ENCODE peak calls at places on chromosomes 7 and 10, in eight cellular contexts. I, K, E, S, Z, J, U and O are unnamed samples.

GRCh38 chr10:20596911-20597310 is 300.2 kb downstream of the NEBL start:
- DNase-seq in E (no peak), I (no peak), J (no peak), Z (no peak), K (peak; percentile 66), S (no peak), U (peak; percentile 60), O (no peak)

GRCh38 chr7:131026297-131027003 is 292.4 kb upstream of the KLF14 start:
- DNase-seq in U (peak; percentile 64), E (no peak), Z (no peak), S (no peak), J (no peak), I (no peak), K (no peak), O (no peak)

GRCh38 chr10:8790390-8790789 is 735.9 kb downstream of the GATA3 start:
- DNase-seq in U (no peak), I (no peak), J (no peak), E (no peak), Z (no peak), S (no peak), K (no peak), O (no peak)

GRCh38 chr7:22433710-22434460 is 66.1 kb downstream of the STEAP1B start:
- DNase-seq in S (no peak), J (no peak), I (peak; percentile 88), U (peak; percentile 91), Z (no peak), K (no peak), E (no peak), O (no peak)

GRCh38 chr7:155804431-155804831 is 7.8 kb downstream of the SHH start:
- DNase-seq in K (no peak), J (no peak), U (no peak), S (no peak), E (no peak), Z (no peak), I (no peak), O (no peak)

GRCh38 chr10:127866276-127867013 is 26.3 kb downstream of the CLRN3 start:
- DNase-seq in Z (no peak), U (no peak), J (no peak), S (no peak), K (no peak), I (no peak), E (no peak), O (no peak)

GRCh38 chr7:116952640-116953371 is 495 bp upstream of the ST7 start:
- DNase-seq in J (peak; percentile 85), U (peak; percentile 66), E (peak; percentile 69), Z (no peak), I (peak; percentile 62), S (peak; percentile 13), K (peak; percentile 58), O (no peak)

GRCh38 chr10:132136689-132137088 is 50.1 kb upstream of the DPYSL4 start:
- DNase-seq in E (no peak), K (no peak), J (no peak), I (no peak), S (no peak), Z (no peak), U (no peak), O (no peak)

GRCh38 chr7:99365318-99366141 is 9.0 kb upstream of the ARPC1B start:
- DNase-seq in K (peak; percentile 20), S (peak; percentile 80), Z (peak; percentile 75), E (no peak), U (no peak), J (peak; percentile 36), I (peak; percentile 55), O (no peak)

GRCh38 chr7:40717242-40717641 is 582.4 kb downstream of the SUGCT start:
- DNase-seq in K (peak; percentile 70), S (peak; percentile 14), Z (no peak), E (peak; percentile 69), J (peak; percentile 68), I (peak; percentile 94), U (peak; percentile 88), O (peak; percentile 8)

GRCh38 chr7:100604078-100604975 is 2.2 kb downstream of the PCOLCE start:
- DNase-seq in U (peak; percentile 64), Z (peak; percentile 77), I (peak; percentile 81), E (peak; percentile 68), J (peak; percentile 43), S (peak; percentile 82), K (peak; percentile 80), O (no peak)

GRCh38 chr10:47333532-47333931 is 11.3 kb downstream of the GDF2 start:
- DNase-seq in S (no peak), J (no peak), E (no peak), K (no peak), U (no peak), Z (no peak), I (no peak), O (no peak)

GRCh38 chr10:87850742-87851205 is 12.6 kb downstream of the KLLN start:
- DNase-seq in K (peak; percentile 81), I (peak; percentile 60), Z (peak; percentile 54), U (peak; percentile 85), J (peak; percentile 60), E (peak; percentile 57), S (peak; percentile 68), O (no peak)

GRCh38 chr10:4242561-4243035 is 457.6 kb upstream of the KLF6 start:
- DNase-seq in I (no peak), S (no peak), E (no peak), K (peak; percentile 11), U (peak; percentile 96), J (no peak), Z (no peak), O (no peak)

GRCh38 chr10:633279-634245 is 55.9 kb downstream of the DIP2C start:
- DNase-seq in U (no peak), I (peak; percentile 56), S (no peak), J (no peak), K (peak; percentile 20), Z (no peak), E (no peak), O (no peak)

GRCh38 chr7:78226059-78226658 is 427.6 kb downstream of the PHTF2 start:
- DNase-seq in I (peak; percentile 88), E (no peak), U (peak; percentile 6), S (peak; percentile 51), J (no peak), K (no peak), Z (no peak), O (no peak)

GRCh38 chr7:124276005-124276606 is 243.2 kb upstream of the TMEM229A start:
- DNase-seq in E (no peak), Z (no peak), S (peak; percentile 19), I (peak; percentile 66), U (peak; percentile 22), K (peak; percentile 61), J (peak; percentile 55), O (no peak)

GRCh38 chr7:65338346-65338745 is 35.3 kb upstream of the ZNF92 start:
- DNase-seq in E (no peak), U (no peak), J (no peak), S (no peak), K (no peak), Z (no peak), I (no peak), O (no peak)

GRCh38 chr10:133218891-133219290 is 11.1 kb upstream of the UTF1 start:
- DNase-seq in Z (no peak), S (no peak), U (no peak), E (no peak), J (no peak), I (no peak), K (no peak), O (no peak)

GRCh38 chr10:29634105-29634504 is 666 bp downstream of the SVIL start:
- DNase-seq in K (no peak), S (no peak), J (no peak), U (no peak), I (no peak), E (no peak), Z (no peak), O (no peak)
- H3K4me3 ChIP-seq in K (peak overlapping the region; percentile 95), S (peak overlapping the region; percentile 16), J (no peak overlapping the region), U (peak overlapping the region; percentile 51), I (no peak overlapping the region), E (peak overlapping the region; percentile 52), Z (no peak overlapping the region), O (no peak overlapping the region)

GRCh38 chr10:49393301-49393700 is 2.6 kb downstream of the DRGX start:
- DNase-seq in J (no peak), S (no peak), I (no peak), K (no peak), Z (no peak), E (no peak), U (no peak), O (no peak)

GRCh38 chr10:49396666-49396999 is 744 bp upstream of the DRGX start:
- DNase-seq in K (no peak), E (no peak), S (no peak), U (no peak), J (no peak), Z (no peak), I (peak; percentile 52), O (no peak)

GRCh38 chr10:49394933-49395740 is 752 bp downstream of the DRGX start:
- DNase-seq in E (no peak), J (no peak), K (peak; percentile 15), U (no peak), Z (no peak), S (no peak), I (peak; percentile 48), O (no peak)

GRCh38 chr10:49395741-49396665 is at the start of gene DRGX:
- DNase-seq in Z (no peak), S (no peak), K (peak; percentile 7), E (no peak), U (no peak), J (no peak), I (peak; percentile 76), O (no peak)

GRCh38 chr10:49393757-49394156 is 2.1 kb downstream of the DRGX start:
- DNase-seq in U (no peak), K (no peak), S (no peak), I (no peak), Z (no peak), E (no peak), J (no peak), O (no peak)
- TF ChIP-seq CTCF in U (no peak), K (no peak), S (no peak), I (peak; percentile 21), Z (no peak), E (no peak), J (no peak), O (no peak)

GRCh38 chr7:128831178-128831993 is 1.2 kb downstream of the FLNC start:
- DNase-seq in I (peak; percentile 90), U (peak; percentile 66), K (peak; percentile 90), S (peak; percentile 46), E (peak; percentile 51), Z (no peak), J (no peak), O (no peak)

GRCh38 chr7:128833939-128834310 is 3.7 kb downstream of the FLNC start:
- DNase-seq in Z (no peak), S (no peak), K (no peak), I (no peak), J (no peak), U (peak; percentile 50), E (no peak), O (no peak)

GRCh38 chr7:128832880-128833147 is 2.6 kb downstream of the FLNC start:
- DNase-seq in S (no peak), U (no peak), J (no peak), I (no peak), Z (no peak), K (no peak), E (no peak), O (no peak)

GRCh38 chr7:128833148-128833938 is 3.1 kb downstream of the FLNC start:
- DNase-seq in K (peak; percentile 85), Z (no peak), S (peak; percentile 48), E (peak; percentile 70), U (peak; percentile 86), J (no peak), I (peak; percentile 62), O (no peak)

GRCh38 chr7:128831994-128832879 is 2.0 kb downstream of the FLNC start:
- DNase-seq in S (no peak), I (peak; percentile 80), U (peak; percentile 63), K (peak; percentile 90), J (no peak), E (peak; percentile 42), Z (no peak), O (no peak)
- H3K4me3 ChIP-seq in S (peak overlapping the region; percentile 55), I (peak overlapping the region; percentile 88), U (peak overlapping the region; percentile 69), K (peak overlapping the region; percentile 72), J (no peak overlapping the region), E (peak overlapping the region; percentile 58), Z (no peak overlapping the region), O (no peak overlapping the region)

GRCh38 chr10:117322258-117322657 is 53.0 kb downstream of the PDZD8 start:
- DNase-seq in U (peak; percentile 69), J (no peak), E (no peak), Z (no peak), S (no peak), I (no peak), K (peak; percentile 13), O (no peak)
- TF ChIP-seq CTCF in U (peak; percentile 24), J (no peak), E (no peak), Z (no peak), S (no peak), I (no peak), K (no peak), O (no peak)